ENCODE peak calls at places on chromosomes 3 and 15, in six cellular contexts. S is HCT116, E is HepG2, J is SK-N-SH, U is K562, X is H1. C is an unnamed sample. For H3K36me3, the result is how much of the 10 kb centered on the place peaks cover.

GRCh38 chr3:8445861-8446260 is 55.8 kb upstream of the LMCD1 start:
- DNase-seq in J (no peak), X (no peak), U (no peak), E (no peak), S (no peak), C (no peak)

GRCh38 chr3:54987719-54988118 is 59.9 kb upstream of the LRTM1 start:
- DNase-seq in E (no peak), S (no peak), J (no peak), X (no peak), U (no peak), C (no peak)

GRCh38 chr3:191070762-191071365 is 128.2 kb upstream of the OSTN start:
- DNase-seq in U (no peak), X (no peak), J (no peak), S (no peak), E (no peak), C (no peak)

GRCh38 chr3:44098666-44099065 is 143.0 kb upstream of the TOPAZ1 start:
- DNase-seq in X (no peak), S (no peak), J (no peak), U (no peak), E (no peak), C (no peak)

GRCh38 chr3:127473244-127474024 is 117.1 kb downstream of the TPRA1 start:
- DNase-seq in J (peak), E (peak), X (peak), S (peak), U (peak), C (peak)

GRCh38 chr15:76393614-76394013 is 57.0 kb downstream of the ISL2 start:
- DNase-seq in X (no peak), J (peak), U (no peak), E (no peak), S (no peak), C (no peak)

GRCh38 chr3:129481783-129482332 is 41.8 kb downstream of the IFT122 start:
- DNase-seq in S (no peak), X (no peak), E (no peak), U (peak), J (peak), C (no peak)

GRCh38 chr3:105806361-105806760 is 62.5 kb downstream of the CBLB start:
- DNase-seq in J (no peak), S (no peak), X (no peak), U (peak), E (peak), C (no peak)

GRCh38 chr3:168094877-168095610 is 680 bp downstream of the GOLIM4 start:
- DNase-seq in U (peak), J (peak), X (no peak), E (peak), S (peak), C (peak)

GRCh38 chr3:122298239-122298638 is 26.8 kb upstream of the CSTA start:
- DNase-seq in S (no peak), E (no peak), X (no peak), U (no peak), J (no peak), C (no peak)

GRCh38 chr3:57557088-57557537 is 1.0 kb downstream of the PDE12 start:
- DNase-seq in J (peak), E (peak), X (no peak), U (peak), S (no peak), C (no peak)

GRCh38 chr15:35481992-35482391 is 64.0 kb downstream of the DPH6 start:
- DNase-seq in S (peak), X (peak), U (no peak), J (no peak), E (no peak), C (no peak)

GRCh38 chr15:22883196-22883595 is 44.7 kb downstream of the NIPA2 start:
- DNase-seq in U (no peak), J (no peak), S (no peak), E (no peak), X (no peak), C (no peak)

GRCh38 chr15:22880981-22881738 is 42.7 kb downstream of the NIPA2 start:
- DNase-seq in X (no peak), U (no peak), E (no peak), S (no peak), J (no peak), C (no peak)

GRCh38 chr15:22884344-22884743 is 45.9 kb downstream of the NIPA2 start:
- DNase-seq in S (no peak), E (peak), X (no peak), U (no peak), J (no peak), C (no peak)

GRCh38 chr15:22880068-22880980 is 41.9 kb downstream of the NIPA2 start:
- DNase-seq in U (no peak), X (no peak), S (no peak), E (no peak), J (no peak), C (no peak)

GRCh38 chr15:22881739-22882440 is 43.4 kb downstream of the NIPA2 start:
- DNase-seq in S (no peak), E (no peak), X (no peak), J (no peak), U (no peak), C (no peak)
- H3K36me3 ChIP-seq in S (under half), E (under half), X (under half), J (under half), U (under half), C (under half)

GRCh38 chr15:89330881-89331595 is 3.6 kb downstream of the POLG start:
- DNase-seq in S (no peak), X (no peak), U (no peak), E (no peak), J (no peak), C (no peak)
- TF ChIP-seq YY1 in S (no peak), X (no peak), U (no peak), E (no peak), J (no peak), C (no peak)

GRCh38 chr15:96417760-96418130 is 87.2 kb downstream of the NR2F2 start:
- DNase-seq in J (no peak), X (no peak), U (no peak), S (no peak), E (no peak), C (no peak)

GRCh38 chr15:96418146-96418545 is 87.6 kb downstream of the NR2F2 start:
- DNase-seq in S (no peak), J (no peak), E (no peak), X (no peak), U (no peak), C (no peak)

GRCh38 chr15:96416218-96416933 is 85.9 kb downstream of the NR2F2 start:
- DNase-seq in J (no peak), X (no peak), S (no peak), E (no peak), U (no peak), C (no peak)

GRCh38 chr15:96415513-96416217 is 85.2 kb downstream of the NR2F2 start:
- DNase-seq in X (no peak), J (no peak), U (no peak), E (no peak), S (no peak), C (no peak)

DNA sequence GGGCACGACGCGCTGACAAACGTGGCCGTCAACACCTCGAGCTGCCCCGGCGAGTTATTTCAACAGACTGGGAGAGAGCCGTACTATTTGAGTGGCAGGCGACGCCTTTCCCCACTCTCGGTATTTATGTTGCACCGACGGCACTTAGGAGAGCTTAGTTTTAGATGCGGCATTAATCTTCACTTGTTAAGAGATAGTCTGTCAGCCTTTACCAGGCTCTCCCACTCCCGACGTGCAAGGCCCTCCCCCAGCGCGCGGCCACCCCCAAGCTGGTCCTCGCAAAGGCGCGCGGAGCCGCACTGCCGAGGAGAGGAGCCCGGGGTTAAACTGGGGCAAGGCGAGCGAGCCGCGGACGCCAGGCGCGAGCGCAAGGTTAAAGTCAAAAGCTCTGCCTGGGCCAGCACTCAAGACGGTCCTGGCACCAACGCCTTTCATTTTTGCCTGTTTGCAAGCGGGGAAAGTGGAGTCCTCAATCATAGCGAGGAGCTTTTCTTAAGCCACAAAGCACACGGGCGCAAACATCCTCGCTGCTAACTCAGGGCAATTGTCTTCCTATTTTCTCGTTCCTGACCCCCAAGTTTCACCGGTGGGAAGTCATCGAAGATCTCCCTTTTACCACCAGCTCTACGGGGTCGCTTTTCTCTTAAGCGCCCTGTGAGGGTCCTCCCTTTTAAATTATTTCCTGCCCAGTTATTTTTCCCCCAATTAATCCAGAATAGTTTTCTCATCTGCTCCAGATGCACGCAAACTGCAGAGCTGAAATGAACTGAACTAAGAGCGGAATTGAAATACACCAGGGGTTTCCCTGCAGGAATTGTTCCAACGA is 86.6 kb downstream of the NR2F2 start:
- DNase-seq in U (no peak), S (no peak), J (no peak), E (no peak), X (no peak), C (no peak)
- H3K4me3 ChIP-seq in U (peak), S (no peak), J (no peak), E (no peak), X (peak), C (peak)

DNA sequence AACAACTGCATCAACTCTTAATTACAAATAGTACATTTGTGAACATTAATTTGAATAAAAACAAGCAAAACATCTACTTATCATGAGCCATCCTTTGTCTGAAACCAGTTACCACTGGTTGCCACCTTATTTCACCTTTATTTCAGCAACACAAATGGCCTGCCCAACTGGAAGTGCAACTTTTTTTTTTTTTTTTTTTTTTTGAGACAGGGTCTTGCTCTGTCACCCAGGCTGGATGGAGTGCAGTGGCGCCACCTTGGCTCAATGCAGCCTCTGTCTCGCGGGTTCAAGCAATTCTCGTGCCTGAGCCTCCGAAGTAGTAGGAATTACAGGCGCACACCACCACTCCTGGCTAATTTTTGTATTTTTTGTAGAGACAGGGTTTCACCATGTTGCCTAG is 13.1 kb downstream of the WDR82 start:
- DNase-seq in U (no peak), X (no peak), E (no peak), S (no peak), J (no peak), C (no peak)
- H3K36me3 ChIP-seq in U (half or more), X (half or more), E (half or more), S (half or more), J (half or more), C (half or more)

DNA sequence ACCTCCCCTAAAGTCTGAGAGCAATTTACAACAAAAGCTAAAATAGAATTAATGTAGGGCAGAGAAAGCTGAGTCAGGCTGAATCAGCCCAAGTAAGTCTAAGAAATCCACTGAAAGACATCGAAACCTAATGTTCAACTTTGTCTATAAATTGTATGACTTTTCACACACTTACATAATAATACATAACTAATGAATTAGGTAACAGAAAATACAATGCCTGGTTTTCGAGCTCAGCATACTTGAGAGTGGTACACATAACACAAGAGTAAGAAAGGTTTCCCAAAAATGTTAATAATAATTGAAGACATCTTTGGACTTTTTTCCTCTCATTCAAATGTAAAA is 55.3 kb upstream of the VGLL4 start:
- DNase-seq in J (no peak), S (no peak), E (no peak), U (no peak), X (no peak), C (no peak)
- TF ChIP-seq YY1 in J (no peak), S (no peak), E (no peak), U (no peak), X (no peak), C (no peak)

DNA sequence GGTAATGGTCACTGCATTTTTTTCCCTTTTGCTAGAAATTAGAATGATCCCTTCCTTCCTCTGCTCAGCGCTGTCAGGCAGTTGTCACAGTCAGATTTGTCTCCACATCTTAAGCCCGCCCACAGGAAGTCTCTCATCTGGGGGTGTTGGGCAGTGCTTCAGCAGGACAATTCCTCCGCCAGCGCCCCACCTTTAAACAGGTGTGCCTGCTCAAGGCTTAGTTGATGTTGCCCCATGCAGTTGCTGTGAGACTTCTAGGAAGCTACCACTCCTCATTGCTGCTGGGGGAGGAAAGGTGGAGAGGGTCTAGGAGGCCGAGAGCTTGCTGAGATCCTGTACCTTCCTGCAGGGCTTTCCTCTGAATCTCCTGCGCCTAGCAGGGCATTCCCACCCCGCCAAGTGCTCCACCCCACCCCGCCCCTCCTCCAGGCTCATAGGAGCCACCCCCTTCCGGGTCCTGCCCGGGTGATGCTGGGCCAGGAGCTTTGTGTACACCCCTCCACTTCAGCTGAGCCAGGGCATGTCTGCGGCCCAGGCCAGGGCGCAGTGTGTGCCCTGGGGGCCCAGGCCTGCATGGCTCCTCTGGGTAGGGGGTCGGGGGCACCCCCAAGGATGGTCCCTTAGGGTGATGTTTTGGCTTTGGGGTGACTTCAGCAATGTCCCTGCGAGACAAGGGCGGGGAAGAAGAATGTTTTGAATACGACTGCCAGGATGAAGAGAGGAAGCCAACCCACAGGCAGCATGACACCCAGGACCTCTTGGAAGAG is 68.7 kb downstream of the TRAK1 start:
- DNase-seq in S (peak), J (peak), U (peak), X (peak), E (peak), C (peak)
- H3K4me3 ChIP-seq in S (peak), J (no peak), U (no peak), X (peak), E (peak), C (peak)

GRCh38 chr3:15220661-15221060 is 14.6 kb downstream of the CAPN7 start:
- DNase-seq in X (no peak), J (no peak), S (no peak), U (no peak), E (no peak), C (no peak)

GRCh38 chr3:15221574-15222217 is 15.7 kb downstream of the CAPN7 start:
- DNase-seq in E (no peak), S (no peak), X (no peak), U (no peak), J (no peak), C (no peak)

GRCh38 chr3:15217841-15218267 is 11.8 kb downstream of the CAPN7 start:
- DNase-seq in J (no peak), E (no peak), S (no peak), X (no peak), U (no peak), C (no peak)

GRCh38 chr3:15218689-15219088 is 12.6 kb downstream of the CAPN7 start:
- DNase-seq in U (no peak), S (no peak), X (no peak), E (no peak), J (no peak), C (no peak)

DNA sequence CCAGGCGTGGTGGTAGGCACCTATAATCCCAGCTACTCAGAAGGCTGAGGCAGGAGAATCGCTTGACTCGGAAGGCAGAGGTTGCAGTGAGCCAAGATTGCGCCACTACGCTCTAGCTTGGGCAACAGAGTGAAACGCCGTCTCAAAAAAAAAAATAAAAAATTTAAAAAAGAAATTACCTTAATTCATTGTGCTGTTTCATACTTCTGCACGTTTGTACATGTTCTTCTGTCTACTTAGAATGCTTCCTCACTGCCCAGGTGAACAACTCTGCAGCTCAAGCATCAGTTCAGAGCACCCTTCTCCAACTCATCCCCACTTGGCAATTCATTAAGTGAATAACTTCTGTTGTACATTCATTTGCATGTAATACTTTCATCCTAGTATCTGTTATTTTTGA is 14.0 kb downstream of the CAPN7 start:
- DNase-seq in U (no peak), E (no peak), J (no peak), X (no peak), S (no peak), C (no peak)
- H3K36me3 ChIP-seq in U (half or more), E (half or more), J (half or more), X (under half), S (half or more), C (half or more)

GRCh38 chr15:25438601-25439455 is at the start of gene UBE3A:
- DNase-seq in J (peak), E (peak), S (peak), U (peak), X (peak), C (peak)

GRCh38 chr15:25439456-25439836 is 622 bp upstream of the UBE3A start:
- DNase-seq in U (peak), X (no peak), S (peak), J (no peak), E (peak), C (peak)

GRCh38 chr15:25436707-25437106 is 2.1 kb downstream of the UBE3A start:
- DNase-seq in J (no peak), U (no peak), S (no peak), X (no peak), E (peak), C (no peak)

GRCh38 chr15:25435474-25436243 is 3.2 kb downstream of the UBE3A start:
- DNase-seq in U (no peak), E (no peak), S (no peak), X (no peak), J (no peak), C (no peak)

DNA sequence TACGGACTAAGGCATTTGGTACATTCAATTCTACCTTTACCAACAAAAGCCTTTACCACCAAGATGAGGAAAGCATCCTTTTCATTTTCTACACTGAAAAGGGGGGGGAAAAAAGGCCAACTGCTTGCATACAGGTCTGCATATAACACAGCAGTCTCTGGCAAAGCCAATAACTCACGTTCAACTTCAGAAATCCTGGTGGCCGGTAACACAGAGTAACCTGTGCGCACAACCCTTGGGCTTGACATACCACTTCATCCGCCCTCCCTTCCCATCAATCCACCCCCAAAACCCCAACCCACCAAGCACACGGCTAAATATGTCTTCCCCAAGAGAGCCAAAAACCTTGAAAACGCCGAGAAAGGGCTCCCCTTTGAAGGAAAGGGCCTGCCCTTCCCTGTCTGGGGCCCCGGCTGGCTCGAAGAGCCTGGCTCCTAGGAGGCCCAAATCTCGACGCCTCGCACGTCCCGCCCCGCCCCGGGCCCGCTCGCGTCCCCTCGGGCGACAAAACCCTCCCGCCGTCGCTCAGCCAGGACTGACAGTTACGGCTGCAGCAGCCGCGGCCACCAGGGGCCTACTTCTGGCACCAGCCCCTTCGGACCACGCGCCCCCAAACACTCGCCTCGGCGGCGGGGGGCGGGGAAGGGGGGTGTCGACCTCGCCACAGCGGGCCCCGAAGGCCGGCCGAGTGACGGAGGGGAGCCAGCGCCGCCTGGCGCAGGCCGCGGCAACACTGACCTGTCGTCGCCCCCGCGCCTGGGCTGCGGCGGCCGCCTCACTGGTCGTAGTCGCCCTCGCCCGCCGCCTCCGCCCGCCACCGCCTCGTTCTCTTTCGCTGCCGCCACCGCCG is 848 bp downstream of the UBE3A start:
- DNase-seq in E (peak), U (peak), S (peak), X (no peak), J (peak), C (peak)
- TF ChIP-seq YY1 in E (no peak), U (no peak), S (no peak), X (no peak), J (no peak), C (no peak)

GRCh38 chr3:149813367-149814281 is 609 bp downstream of the RNF13 start:
- DNase-seq in S (no peak), E (peak), X (no peak), J (peak), U (peak), C (peak)

GRCh38 chr3:149810846-149811245 is 2.2 kb upstream of the RNF13 start:
- DNase-seq in U (no peak), X (no peak), S (no peak), J (no peak), E (no peak), C (no peak)

GRCh38 chr3:149812165-149812605 is 830 bp upstream of the RNF13 start:
- DNase-seq in S (no peak), U (no peak), J (no peak), E (no peak), X (no peak), C (no peak)

GRCh38 chr3:149815318-149815717 is 2.3 kb downstream of the RNF13 start:
- DNase-seq in U (no peak), J (no peak), S (no peak), X (no peak), E (no peak), C (no peak)

GRCh38 chr3:149812606-149813366 is at the start of gene RNF13:
- DNase-seq in E (peak), U (peak), X (peak), S (peak), J (peak), C (peak)
- H3K4me3 ChIP-seq in E (peak), U (peak), X (peak), S (peak), J (peak), C (peak)

C was measured in NT2/D1.